ENCODE peak calls at places on chromosomes 3 and 15, in ten cellular contexts. P is fibroblast of lung, A is spleen, V is GM13977, M is upper lobe of right lung, J is IMR-90, F is nephron progenitor cell, S is brain microvascular endothelial cell, C is WERI-Rb-1, I is cardiac muscle cell. O is an unnamed sample.

GRCh38 chr15:71921191-71921590 is 110.8 kb downstream of the NR2E3 start:
- DNase-seq in F (no peak), I (no peak), V (no peak), J (peak), P (peak), S (no peak), M (no peak), A (no peak), C (no peak), O (no peak)

GRCh38 chr3:174062923-174063322 is 665.4 kb downstream of the NLGN1 start:
- DNase-seq in M (no peak), V (no peak), S (no peak), J (no peak), P (no peak), I (no peak), C (no peak), F (no peak), A (no peak), O (no peak)

GRCh38 chr3:151900460-151900859 is 27.0 kb downstream of the SUCNR1 start:
- DNase-seq in A (no peak), M (no peak), F (no peak), I (no peak), J (no peak), V (no peak), S (no peak), C (no peak), P (peak), O (no peak)

GRCh38 chr15:92683511-92683834 is 27.9 kb upstream of the FAM174B start:
- DNase-seq in M (no peak), V (no peak), I (peak), P (peak), A (no peak), J (no peak), F (peak), C (peak), S (peak), O (peak)

GRCh38 chr3:128788268-128788869 is 62.4 kb downstream of the RAB7A start:
- DNase-seq in J (no peak), F (no peak), I (no peak), P (no peak), S (no peak), A (no peak), M (no peak), C (no peak), V (no peak), O (no peak)

GRCh38 chr15:74403981-74404563 is 29.7 kb downstream of the SEMA7A start:
- DNase-seq in V (peak), A (no peak), J (no peak), P (no peak), S (no peak), I (no peak), M (no peak), C (no peak), F (no peak), O (no peak)

GRCh38 chr3:39724233-39724846 is 85.1 kb upstream of the MYRIP start:
- DNase-seq in F (no peak), J (no peak), C (no peak), V (no peak), I (no peak), M (no peak), P (no peak), A (no peak), S (no peak), O (no peak)

GRCh38 chr3:167587651-167588050 is 66.1 kb downstream of the WDR49 start:
- DNase-seq in M (no peak), P (no peak), A (no peak), V (no peak), S (no peak), F (no peak), I (no peak), C (no peak), J (no peak), O (no peak)

GRCh38 chr3:56277236-56277635 is 191.0 kb downstream of the ERC2 start:
- DNase-seq in P (no peak), J (no peak), S (no peak), C (no peak), F (no peak), V (no peak), M (no peak), A (no peak), I (no peak), O (no peak)

GRCh38 chr3:56269755-56270154 is 198.5 kb downstream of the ERC2 start:
- DNase-seq in M (no peak), C (no peak), J (no peak), A (no peak), P (peak), V (no peak), I (no peak), F (no peak), S (no peak), O (no peak)

GRCh38 chr3:56275120-56275519 is 193.1 kb downstream of the ERC2 start:
- DNase-seq in V (no peak), S (no peak), J (no peak), M (no peak), I (no peak), A (no peak), C (no peak), P (no peak), F (no peak), O (no peak)
- TF ChIP-seq CTCF in V (no peak), S (no peak), J (no peak), M (no peak), I (no peak), A (no peak), C (no peak), P (no peak), F (no peak), O (no peak)

GRCh38 chr15:88215249-88215648 is 41.3 kb downstream of the NTRK3 start:
- DNase-seq in A (no peak), M (no peak), I (no peak), P (no peak), V (no peak), C (no peak), S (no peak), J (no peak), F (no peak), O (no peak)
- TF ChIP-seq CTCF in A (no peak), M (no peak), I (no peak), P (no peak), V (no peak), C (no peak), S (no peak), J (no peak), F (no peak), O (no peak)

GRCh38 chr15:89167267-89168176 is 53.9 kb downstream of the RLBP1 start:
- DNase-seq in S (peak), V (peak), P (peak), I (peak), A (no peak), J (peak), M (no peak), F (no peak), C (no peak), O (no peak)
- TF ChIP-seq CTCF in S (no peak), V (no peak), P (no peak), I (no peak), A (no peak), J (no peak), M (no peak), F (no peak), C (no peak), O (no peak)

GRCh38 chr3:116440196-116440595 is 5.1 kb downstream of the LSAMP start:
- DNase-seq in J (peak), I (no peak), A (no peak), P (peak), F (no peak), M (no peak), C (no peak), V (peak), S (peak), O (no peak)
- TF ChIP-seq CTCF in J (no peak), I (no peak), A (no peak), P (no peak), F (no peak), M (no peak), C (no peak), V (no peak), S (no peak), O (no peak)

GRCh38 chr3:123790254-123791072 is 93.7 kb downstream of the MYLK start:
- DNase-seq in J (peak), P (peak), F (no peak), C (no peak), V (no peak), I (no peak), A (no peak), S (no peak), M (no peak), O (no peak)

GRCh38 chr3:123791073-123791370 is 93.1 kb downstream of the MYLK start:
- DNase-seq in M (no peak), I (no peak), S (no peak), P (no peak), A (no peak), J (no peak), F (no peak), V (no peak), C (no peak), O (no peak)

GRCh38 chr3:123789160-123789559 is 95.0 kb downstream of the MYLK start:
- DNase-seq in F (no peak), A (no peak), M (no peak), C (no peak), V (no peak), P (no peak), J (no peak), I (no peak), S (no peak), O (no peak)

GRCh38 chr3:123788706-123789105 is 95.4 kb downstream of the MYLK start:
- DNase-seq in M (no peak), J (peak), S (peak), I (no peak), A (no peak), P (peak), C (no peak), V (no peak), F (no peak), O (no peak)

GRCh38 chr3:123789760-123790159 is 94.4 kb downstream of the MYLK start:
- DNase-seq in S (peak), F (no peak), M (no peak), V (no peak), J (peak), A (no peak), I (no peak), P (peak), C (no peak), O (no peak)
- TF ChIP-seq CTCF in S (no peak), F (no peak), M (no peak), V (no peak), J (no peak), A (no peak), I (no peak), P (no peak), C (no peak), O (no peak)

GRCh38 chr15:41022487-41023090 is 69.3 kb downstream of the CHAC1 start:
- DNase-seq in A (no peak), P (peak), J (peak), C (peak), V (peak), M (no peak), F (peak), I (peak), S (peak), O (peak)
- TF ChIP-seq CTCF in A (peak), P (peak), J (peak), C (peak), V (peak), M (peak), F (peak), I (peak), S (peak), O (peak)

O was measured in mucosa of descending colon.